ENCODE peak calls at places on chromosomes 3 and 15, in four cellular contexts. One of them, this sample, is unnamed.

GRCh38 chr3:48532271-48532973 is 24.2 kb downstream of the PFKFB4 start:
- DNase-seq in uterus: no peak
- DNase-seq in nucleus accumbens: no peak
- DNase-seq in CD4-positive, alpha-beta memory T cell: no peak
- DNase-seq in this sample: no peak

GRCh38 chr15:84685304-84685703 is 27.3 kb upstream of the NMB start:
- DNase-seq in uterus: no peak
- DNase-seq in CD4-positive, alpha-beta memory T cell: no peak
- DNase-seq in nucleus accumbens: no peak
- DNase-seq in this sample: no peak

GRCh38 chr3:9076985-9077384 is 113.7 kb upstream of the RAD18 start:
- DNase-seq in uterus: no peak
- DNase-seq in nucleus accumbens: no peak
- DNase-seq in CD4-positive, alpha-beta memory T cell: no peak
- DNase-seq in this sample: no peak

GRCh38 chr3:54257114-54257513 is 134.8 kb downstream of the CACNA2D3 start:
- DNase-seq in uterus: no peak
- DNase-seq in CD4-positive, alpha-beta memory T cell: no peak
- DNase-seq in nucleus accumbens: no peak
- DNase-seq in this sample: no peak

GRCh38 chr3:59752925-59753324 is 703.1 kb upstream of the CFAP20DC start:
- DNase-seq in CD4-positive, alpha-beta memory T cell: no peak
- DNase-seq in nucleus accumbens: no peak
- DNase-seq in uterus: no peak
- DNase-seq in this sample: peak

GRCh38 chr3:39189150-39189510 is 3.3 kb downstream of the XIRP1 start:
- DNase-seq in CD4-positive, alpha-beta memory T cell: no peak
- DNase-seq in uterus: no peak
- DNase-seq in nucleus accumbens: no peak
- DNase-seq in this sample: no peak

GRCh38 chr3:105997800-105998526 is 129.2 kb upstream of the CBLB start:
- DNase-seq in nucleus accumbens: no peak
- DNase-seq in uterus: no peak
- DNase-seq in CD4-positive, alpha-beta memory T cell: no peak
- DNase-seq in this sample: no peak

GRCh38 chr3:126553284-126553811 is 5.4 kb downstream of the C3orf22 start:
- DNase-seq in CD4-positive, alpha-beta memory T cell: no peak
- DNase-seq in nucleus accumbens: no peak
- DNase-seq in uterus: peak
- DNase-seq in this sample: peak

GRCh38 chr3:139044366-139045210 is at the start of gene PRR23C:
- DNase-seq in CD4-positive, alpha-beta memory T cell: no peak
- DNase-seq in nucleus accumbens: no peak
- DNase-seq in uterus: no peak
- DNase-seq in this sample: no peak

GRCh38 chr15:69648775-69649735 is 196.4 kb downstream of the RPLP1 start:
- DNase-seq in CD4-positive, alpha-beta memory T cell: no peak
- DNase-seq in uterus: no peak
- DNase-seq in nucleus accumbens: no peak
- DNase-seq in this sample: no peak

GRCh38 chr3:55482496-55483195 is 4.5 kb downstream of the WNT5A start:
- DNase-seq in uterus: no peak
- DNase-seq in CD4-positive, alpha-beta memory T cell: no peak
- DNase-seq in nucleus accumbens: no peak
- DNase-seq in this sample: no peak

GRCh38 chr3:150738688-150739087 is 24.3 kb downstream of the SIAH2 start:
- DNase-seq in CD4-positive, alpha-beta memory T cell: no peak
- DNase-seq in uterus: no peak
- DNase-seq in nucleus accumbens: no peak
- DNase-seq in this sample: no peak

GRCh38 chr3:62057339-62058047 is 315.9 kb downstream of the FEZF2 start:
- DNase-seq in uterus: no peak
- DNase-seq in nucleus accumbens: no peak
- DNase-seq in CD4-positive, alpha-beta memory T cell: no peak
- DNase-seq in this sample: no peak

GRCh38 chr3:45180899-45181298 is 34.7 kb upstream of the CDCP1 start:
- DNase-seq in uterus: no peak
- DNase-seq in CD4-positive, alpha-beta memory T cell: no peak
- DNase-seq in nucleus accumbens: no peak
- DNase-seq in this sample: no peak

GRCh38 chr3:190811775-190812480 is 50.6 kb downstream of the GMNC start:
- DNase-seq in uterus: no peak
- DNase-seq in nucleus accumbens: peak
- DNase-seq in CD4-positive, alpha-beta memory T cell: no peak
- DNase-seq in this sample: peak

GRCh38 chr3:143972495-143973351 is 1.1 kb downstream of the DIPK2A start:
- DNase-seq in nucleus accumbens: peak
- DNase-seq in uterus: peak
- DNase-seq in CD4-positive, alpha-beta memory T cell: peak
- DNase-seq in this sample: peak